ENCODE peak calls at places on chromosomes 3 and 15, in four cellular contexts. M is dermis microvascular lymphatic vessel endothelial cell, X is COR-L47, H is GM13977. V is an unnamed sample.

GRCh38 chr3:14224895-14225294 is 46.3 kb downstream of the LSM3 start:
- DNase-seq in X (no peak), M (no peak), H (no peak), V (no peak)

GRCh38 chr15:31217566-31218270 is 108.9 kb upstream of the KLF13 start:
- DNase-seq in H (no peak), M (no peak), X (no peak), V (no peak)

GRCh38 chr15:52236015-52236414 is 44.8 kb upstream of the GNB5 start:
- DNase-seq in M (peak; percentile 34), H (no peak), X (no peak), V (no peak)

GRCh38 chr3:40312661-40313226 is 3.2 kb downstream of the EIF1B start:
- DNase-seq in X (no peak), M (no peak), H (no peak), V (no peak)

GRCh38 chr3:191330309-191330712 is at the start of gene UTS2B:
- DNase-seq in M (no peak), H (no peak), X (no peak), V (peak; percentile 56)

GRCh38 chr15:95470997-95471692 is 859.4 kb upstream of the NR2F2 start:
- DNase-seq in M (peak; percentile 40), H (no peak), X (no peak), V (no peak)

GRCh38 chr15:99536422-99537033 is 29.3 kb upstream of the MEF2A start:
- DNase-seq in X (no peak), M (peak; percentile 99), H (no peak), V (peak; percentile 62)

GRCh38 chr15:89794627-89795241 is 18.6 kb downstream of the MESP2 start:
- DNase-seq in X (no peak), M (peak; percentile 82), H (no peak), V (no peak)

GRCh38 chr3:111080357-111080937 is 8.8 kb downstream of the NECTIN3 start:
- DNase-seq in X (peak; percentile 14), M (no peak), H (no peak), V (no peak)

GRCh38 chr3:180457238-180457637 is 144.7 kb upstream of the TTC14 start:
- DNase-seq in X (no peak), H (no peak), M (no peak), V (no peak)

GRCh38 chr3:132047209-132047608 is 12.4 kb upstream of the CPNE4 start:
- DNase-seq in X (no peak), H (no peak), M (no peak), V (no peak)

GRCh38 chr3:58668247-58668646 is 1.7 kb upstream of the FAM3D start:
- DNase-seq in M (no peak), X (no peak), H (no peak), V (no peak)

GRCh38 chr15:67809866-67810265 is 15.4 kb upstream of the SKOR1 start:
- DNase-seq in X (no peak), H (no peak), M (no peak), V (no peak)

GRCh38 chr3:187742351-187743171 is 2.7 kb downstream of the BCL6 start:
- DNase-seq in H (no peak), X (no peak), M (no peak), V (no peak)

GRCh38 chr3:15309662-15310335 is 22.6 kb downstream of the SH3BP5 start:
- DNase-seq in M (no peak), X (no peak), H (no peak), V (no peak)

GRCh38 chr3:162760789-162761188 is 1264.2 kb downstream of the OTOL1 start:
- DNase-seq in H (no peak), M (no peak), X (no peak), V (no peak)

GRCh38 chr15:88664151-88664778 is 25.4 kb downstream of the ISG20 start:
- DNase-seq in H (no peak), X (no peak), M (no peak), V (no peak)

GRCh38 chr3:155411500-155412223 is 118.2 kb upstream of the STRIT1 start:
- DNase-seq in M (no peak), X (no peak), H (no peak), V (no peak)

GRCh38 chr3:21705769-21706168 is 45.2 kb downstream of the ZNF385D start:
- DNase-seq in X (no peak), H (no peak), M (peak; percentile 74), V (no peak)

GRCh38 chr15:51075364-51075763 is 19.3 kb downstream of the TNFAIP8L3 start:
- DNase-seq in H (no peak), X (no peak), M (no peak), V (no peak)

GRCh38 chr15:31235298-31236183 is 91.1 kb upstream of the KLF13 start:
- DNase-seq in H (no peak), X (peak; percentile 94), M (no peak), V (no peak)

GRCh38 chr3:56157693-56158092 is 310.6 kb downstream of the ERC2 start:
- DNase-seq in M (peak; percentile 47), X (no peak), H (no peak), V (no peak)

GRCh38 chr3:129276385-129276784 is 2.3 kb upstream of the HMCES start:
- DNase-seq in M (no peak), H (peak; percentile 87), X (no peak), V (no peak)

GRCh38 chr3:139312416-139312815 is 31.4 kb upstream of the MRPS22 start:
- DNase-seq in M (no peak), X (no peak), H (no peak), V (no peak)

GRCh38 chr3:127008236-127008635 is 25.3 kb downstream of the PLXNA1 start:
- DNase-seq in X (peak; percentile 92), H (no peak), M (no peak), V (no peak)

GRCh38 chr3:149473314-149473990 is 1.0 kb upstream of the TM4SF4 start:
- DNase-seq in X (peak; percentile 20), M (no peak), H (no peak), V (peak; percentile 23)